ENCODE peak calls at places on chromosome 6, in nine cellular contexts. M is right lobe of liver, B is esophagus squamous epithelium, I is ovary, L is vagina, E is NB4, F is RWPE2, K is psoas muscle, J is foreskin fibroblast. Y is an unnamed sample.

GRCh38 chr6:36387440-36388303 is at the start of gene ETV7:
- DNase-seq in M (no peak), B (no peak), I (peak; percentile 33), L (no peak), E (peak; percentile 50), F (no peak), K (peak; percentile 25), J (peak; percentile 50), Y (no peak)

GRCh38 chr6:161101517-161101916 is 109.9 kb downstream of the MAP3K4 start:
- DNase-seq in M (no peak), B (no peak), I (no peak), L (no peak), E (peak; percentile 41), F (no peak), K (no peak), J (peak; percentile 8), Y (no peak)

GRCh38 chr6:36973647-36974046 is 12.3 kb downstream of the MTCH1 start:
- DNase-seq in M (no peak), B (no peak), I (no peak), L (no peak), E (no peak), F (no peak), K (no peak), J (no peak), Y (no peak)

GRCh38 chr6:28988536-28989415 is 16.3 kb downstream of the ZNF311 start:
- DNase-seq in M (peak; percentile 50), B (no peak), I (no peak), L (no peak), E (peak; percentile 95), F (no peak), K (peak; percentile 43), J (peak; percentile 73), Y (no peak)

GRCh38 chr6:3906191-3907019 is 57.2 kb downstream of the FAM50B start:
- DNase-seq in M (peak; percentile 74), B (no peak), I (no peak), L (no peak), E (no peak), F (no peak), K (peak; percentile 75), J (no peak), Y (no peak)

GRCh38 chr6:157941101-157941863 is 40.4 kb upstream of the SYNJ2 start:
- DNase-seq in M (no peak), B (no peak), I (no peak), L (peak; percentile 60), E (no peak), F (no peak), K (no peak), J (no peak), Y (no peak)

GRCh38 chr6:48136856-48137255 is 25.9 kb upstream of the PTCHD4 start:
- DNase-seq in M (no peak), B (no peak), I (no peak), L (no peak), E (no peak), F (no peak), K (no peak), J (peak; percentile 35), Y (peak; percentile 93)

GRCh38 chr6:30768634-30769087 is 24.3 kb upstream of the IER3 start:
- DNase-seq in M (no peak), B (no peak), I (no peak), L (no peak), E (no peak), F (no peak), K (no peak), J (no peak), Y (no peak)

GRCh38 chr6:36752187-36752885 is 54.7 kb downstream of the RAB44 start:
- DNase-seq in M (no peak), B (no peak), I (no peak), L (no peak), E (no peak), F (no peak), K (no peak), J (no peak), Y (no peak)

GRCh38 chr6:12709116-12709515 is 7.5 kb upstream of the PHACTR1 start:
- DNase-seq in M (no peak), B (no peak), I (no peak), L (no peak), E (no peak), F (no peak), K (no peak), J (peak; percentile 84), Y (peak; percentile 18)

GRCh38 chr6:10429638-10430427 is 15.0 kb upstream of the TFAP2A start:
- DNase-seq in M (no peak), B (no peak), I (no peak), L (no peak), E (peak; percentile 80), F (no peak), K (no peak), J (peak; percentile 76), Y (no peak)

GRCh38 chr6:116012471-116012949 is 48.2 kb downstream of the FRK start:
- DNase-seq in M (peak; percentile 55), B (no peak), I (no peak), L (no peak), E (no peak), F (no peak), K (no peak), J (peak; percentile 36), Y (no peak)

GRCh38 chr6:13916230-13916944 is 8.4 kb upstream of the RNF182 start:
- DNase-seq in M (no peak), B (no peak), I (no peak), L (no peak), E (peak; percentile 49), F (no peak), K (no peak), J (peak; percentile 35), Y (no peak)

GRCh38 chr6:82322386-82322785 is 41.2 kb upstream of the TPBG start:
- DNase-seq in M (no peak), B (no peak), I (no peak), L (no peak), E (no peak), F (no peak), K (no peak), J (no peak), Y (no peak)

GRCh38 chr6:22892452-22892851 is 323.1 kb downstream of the HDGFL1 start:
- DNase-seq in M (no peak), B (no peak), I (no peak), L (no peak), E (no peak), F (no peak), K (no peak), J (peak; percentile 93), Y (peak; percentile 95)

GRCh38 chr6:106538145-106538544 is 91.2 kb downstream of the RTN4IP1 start:
- DNase-seq in M (no peak), B (no peak), I (no peak), L (no peak), E (peak; percentile 30), F (no peak), K (no peak), J (no peak), Y (no peak)

GRCh38 chr6:107185570-107185969 is 70.3 kb upstream of the BEND3 start:
- DNase-seq in M (peak; percentile 50), B (no peak), I (peak; percentile 21), L (no peak), E (no peak), F (no peak), K (no peak), J (peak; percentile 10), Y (no peak)

GRCh38 chr6:29762051-29762450 is 38.8 kb downstream of the HLA-F start:
- DNase-seq in M (no peak), B (no peak), I (no peak), L (no peak), E (no peak), F (no peak), K (no peak), J (peak; percentile 12), Y (no peak)

GRCh38 chr6:101663099-101663498 is 269.6 kb downstream of the GRIK2 start:
- DNase-seq in M (no peak), B (no peak), I (no peak), L (no peak), E (no peak), F (no peak), K (no peak), J (no peak), Y (no peak)

GRCh38 chr6:155237613-155238012 is 26.2 kb upstream of the CLDN20 start:
- DNase-seq in M (no peak), B (no peak), I (no peak), L (no peak), E (no peak), F (no peak), K (no peak), J (no peak), Y (no peak)

GRCh38 chr6:143346004-143346403 is 104.5 kb downstream of the ADAT2 start:
- DNase-seq in M (no peak), B (no peak), I (no peak), L (no peak), E (no peak), F (no peak), K (no peak), J (peak; percentile 50), Y (no peak)
- TF ChIP-seq CTCF in M (no peak), B (no peak), I (no peak), L (no peak), E (no peak), F (no peak), K (no peak), J (no peak), Y (no peak)

DNA sequence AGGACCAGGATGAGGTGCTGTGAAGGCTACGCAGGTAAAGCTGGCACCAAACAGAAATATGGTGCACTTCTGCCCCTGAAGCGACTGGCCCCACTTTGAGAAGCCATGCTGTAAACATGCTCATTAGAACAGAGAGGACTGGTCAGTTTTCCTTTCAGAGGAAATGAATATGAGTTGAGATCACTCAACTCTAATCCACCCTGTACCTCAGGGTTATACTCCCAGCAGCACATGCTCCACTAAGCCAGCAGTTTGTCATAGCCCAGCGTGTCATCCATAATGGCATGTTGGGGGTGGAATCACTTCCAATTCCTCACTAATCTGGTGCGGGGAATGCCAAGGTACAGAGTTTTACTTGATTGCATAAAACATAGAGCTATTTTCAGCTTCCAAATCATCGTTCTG is 98.1 kb downstream of the HIVEP2 start:
- DNase-seq in M (no peak), B (no peak), I (peak; percentile 20), L (no peak), E (no peak), F (peak; percentile 60), K (peak; percentile 57), J (peak; percentile 95), Y (peak; percentile 67)
- H3K4me3 ChIP-seq in M (no peak overlapping the region), B (no peak overlapping the region), I (no peak overlapping the region), L (no peak overlapping the region), E (no peak overlapping the region), F (no peak overlapping the region), K (peak overlapping the region; percentile 59), J (no peak overlapping the region), Y (no peak overlapping the region)

GRCh38 chr6:168150551-168151444 is 71.8 kb upstream of the FRMD1 start:
- DNase-seq in M (no peak), B (no peak), I (no peak), L (peak; percentile 79), E (no peak), F (no peak), K (no peak), J (no peak), Y (no peak)
- TF ChIP-seq CTCF in M (peak; percentile 79), B (peak; percentile 35), I (no peak), L (no peak), E (no peak), F (peak; percentile 43), K (no peak), J (peak; percentile 27), Y (peak; percentile 26)

DNA sequence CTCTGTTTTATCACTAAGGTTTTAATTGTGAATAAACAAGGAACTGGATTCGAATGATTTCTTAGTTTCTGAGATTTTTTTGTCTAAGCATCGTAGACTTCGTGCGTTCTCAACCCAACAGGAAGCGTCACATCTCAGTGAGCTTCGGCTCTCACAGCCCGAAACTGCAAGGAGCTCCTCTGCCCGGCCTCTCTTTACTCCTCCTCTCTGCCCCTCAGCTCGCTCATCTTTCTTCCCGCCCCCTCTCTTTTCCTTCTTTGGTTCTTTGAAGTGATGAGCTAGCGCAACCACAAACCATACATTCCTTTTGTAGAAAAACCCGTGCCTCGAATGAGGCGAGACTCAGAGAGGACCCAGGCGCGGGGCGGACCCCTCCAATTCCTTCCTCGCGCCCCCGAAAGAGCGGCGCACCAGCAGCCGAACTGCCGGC is 480 bp upstream of the NT5E start:
- DNase-seq in M (no peak), B (no peak), I (peak; percentile 64), L (no peak), E (no peak), F (no peak), K (peak; percentile 33), J (peak; percentile 92), Y (no peak)
- H3K4me3 ChIP-seq in M (peak overlapping the region; percentile 67), B (peak overlapping the region; percentile 57), I (peak overlapping the region; percentile 79), L (peak overlapping the region; percentile 79), E (no peak overlapping the region), F (peak overlapping the region; percentile 64), K (peak overlapping the region; percentile 69), J (peak overlapping the region; percentile 95), Y (peak overlapping the region; percentile 87)

Y was measured in BJ.